ENCODE peak calls at places on chromosome 12, in six cellular contexts. G, W, E, Q, S and C are unnamed samples.

GRCh38 chr12:131816495-131816894 is 11.7 kb upstream of the MMP17 start:
- DNase-seq in G (no peak), W (no peak), E (no peak), Q (no peak), S (no peak), C (no peak)

GRCh38 chr12:97886548-97887176 is 424.1 kb downstream of the RMST start:
- DNase-seq in G (no peak), W (no peak), E (no peak), Q (no peak), S (no peak), C (no peak)

GRCh38 chr12:9943244-9943643 is 11.1 kb upstream of the CLEC2A start:
- DNase-seq in G (no peak), W (peak; percentile 71), E (no peak), Q (no peak), S (no peak), C (no peak)

GRCh38 chr12:7872565-7873304 is at the start of gene SLC2A14:
- DNase-seq in G (no peak), W (no peak), E (no peak), Q (no peak), S (no peak), C (no peak)

GRCh38 chr12:30457621-30458289 is 237.9 kb downstream of the IPO8 start:
- DNase-seq in G (peak; percentile 65), W (no peak), E (peak; percentile 5), Q (no peak), S (no peak), C (peak; percentile 52)

GRCh38 chr12:110338754-110339153 is 57.7 kb downstream of the ATP2A2 start:
- DNase-seq in G (no peak), W (no peak), E (no peak), Q (no peak), S (no peak), C (no peak)

GRCh38 chr12:1776139-1776975 is 44.0 kb upstream of the LRTM2 start:
- DNase-seq in G (peak; percentile 74), W (no peak), E (no peak), Q (no peak), S (no peak), C (peak; percentile 89)

GRCh38 chr12:88417531-88417930 is 162.7 kb downstream of the KITLG start:
- DNase-seq in G (no peak), W (no peak), E (no peak), Q (no peak), S (no peak), C (no peak)

GRCh38 chr12:47742253-47742825 is 16.3 kb downstream of the RAPGEF3 start:
- DNase-seq in G (no peak), W (peak; percentile 63), E (no peak), Q (peak; percentile 49), S (peak; percentile 65), C (no peak)

GRCh38 chr12:113445544-113446176 is 23.5 kb downstream of the SDSL start:
- DNase-seq in G (peak; percentile 6), W (no peak), E (no peak), Q (no peak), S (no peak), C (no peak)

GRCh38 chr12:63276537-63277365 is 125.8 kb upstream of the AVPR1A start:
- DNase-seq in G (peak; percentile 13), W (no peak), E (peak; percentile 3), Q (no peak), S (peak; percentile 5), C (peak; percentile 4)

GRCh38 chr12:61355105-61355504 is 905.1 kb upstream of the USP15 start:
- DNase-seq in G (no peak), W (no peak), E (no peak), Q (no peak), S (no peak), C (no peak)

GRCh38 chr12:47270782-47271664 is 191.3 kb upstream of the AMIGO2 start:
- DNase-seq in G (peak; percentile 91), W (no peak), E (no peak), Q (no peak), S (no peak), C (peak; percentile 88)

GRCh38 chr12:93015970-93016751 is 87.1 kb upstream of the EEA1 start:
- DNase-seq in G (no peak), W (no peak), E (no peak), Q (no peak), S (no peak), C (no peak)

GRCh38 chr12:101604132-101604531 is 9.4 kb downstream of the MYBPC1 start:
- DNase-seq in G (no peak), W (no peak), E (no peak), Q (no peak), S (no peak), C (no peak)